ENCODE peak calls at places on chromosomes 11 and 22, in nine cellular contexts. S, C, F, J, Y, M, P, H and T are unnamed samples.

GRCh38 chr11:79006854-79007253 is 432.2 kb upstream of the NARS2 start:
- DNase-seq in Y (no peak), M (no peak), C (no peak), F (no peak), S (no peak), J (no peak), H (no peak), P (no peak), T (no peak)

GRCh38 chr11:45063669-45064068 is 82.8 kb upstream of the PRDM11 start:
- DNase-seq in J (no peak), C (no peak), M (no peak), P (no peak), Y (no peak), H (no peak), S (no peak), F (no peak), T (no peak)

GRCh38 chr11:110029714-110030113 is 63.5 kb upstream of the ZC3H12C start:
- DNase-seq in J (no peak), C (no peak), S (no peak), M (no peak), P (no peak), Y (no peak), F (no peak), H (no peak), T (no peak)

GRCh38 chr11:110613526-110613925 is 98.7 kb downstream of the ARHGAP20 start:
- DNase-seq in M (no peak), C (no peak), H (no peak), F (no peak), P (no peak), Y (no peak), S (no peak), J (no peak), T (no peak)

GRCh38 chr11:126197277-126197939 is 14.0 kb downstream of the RPUSD4 start:
- DNase-seq in P (peak; percentile 19), S (peak; percentile 32), C (no peak), F (no peak), M (no peak), H (no peak), Y (no peak), J (no peak), T (no peak)

GRCh38 chr11:61149624-61150615 is 11.3 kb downstream of the VPS37C start:
- DNase-seq in H (peak; percentile 40), J (peak; percentile 60), Y (peak; percentile 32), C (no peak), F (no peak), M (no peak), P (no peak), S (no peak), T (peak; percentile 89)

GRCh38 chr11:74268451-74268850 is 43.0 kb downstream of the P4HA3 start:
- DNase-seq in P (no peak), S (no peak), C (no peak), Y (no peak), J (no peak), H (no peak), F (no peak), M (no peak), T (no peak)

GRCh38 chr11:67442504-67443398 is 525 bp downstream of the CORO1B start:
- DNase-seq in P (no peak), J (no peak), H (no peak), Y (no peak), S (no peak), C (no peak), M (no peak), F (no peak), T (no peak)

GRCh38 chr22:18028817-18029527 is 4.6 kb upstream of the MICAL3 start:
- DNase-seq in J (no peak), H (no peak), P (no peak), C (no peak), Y (no peak), S (no peak), M (no peak), F (no peak), T (no peak)

GRCh38 chr11:67642148-67642475 is 2.5 kb upstream of the TBX10 start:
- DNase-seq in S (no peak), M (no peak), C (no peak), F (no peak), H (no peak), Y (peak; percentile 35), J (peak; percentile 36), P (no peak), T (no peak)

GRCh38 chr11:119751281-119752060 is 22.5 kb upstream of the NECTIN1 start:
- DNase-seq in Y (no peak), J (peak; percentile 27), H (no peak), F (no peak), P (no peak), S (no peak), C (no peak), M (no peak), T (peak; percentile 16)

GRCh38 chr11:119752946-119753345 is 23.9 kb upstream of the NECTIN1 start:
- DNase-seq in P (no peak), H (no peak), S (no peak), Y (no peak), M (no peak), C (no peak), J (peak; percentile 54), F (no peak), T (no peak)

GRCh38 chr11:119754199-119754598 is 25.2 kb upstream of the NECTIN1 start:
- DNase-seq in H (no peak), M (no peak), S (no peak), C (no peak), P (no peak), Y (no peak), F (no peak), J (no peak), T (no peak)

GRCh38 chr11:119750056-119750455 is 21.1 kb upstream of the NECTIN1 start:
- DNase-seq in Y (peak; percentile 10), H (no peak), F (no peak), P (no peak), C (no peak), S (no peak), M (no peak), J (peak; percentile 43), T (peak; percentile 26)

GRCh38 chr11:119752324-119752723 is 23.3 kb upstream of the NECTIN1 start:
- DNase-seq in H (no peak), Y (no peak), F (no peak), S (no peak), P (no peak), J (peak; percentile 30), C (no peak), M (no peak), T (no peak)
- H3K4me3 ChIP-seq in H (no peak overlapping the region), Y (no peak overlapping the region), F (no peak overlapping the region), S (no peak overlapping the region), P (no peak overlapping the region), J (no peak overlapping the region), C (no peak overlapping the region), M (no peak overlapping the region), T (no peak overlapping the region)

GRCh38 chr22:20034143-20034542 is 13.2 kb downstream of the TANGO2 start:
- DNase-seq in J (no peak), Y (no peak), C (no peak), S (no peak), F (no peak), H (no peak), P (no peak), M (no peak), T (no peak)
- H3K36me3 ChIP-seq in J (peaks cover 32% of the 10 kb centered on the region), Y (peaks cover 4% of the 10 kb centered on the region), C (no peaks in the 10 kb centered on the region), S (peaks cover 25% of the 10 kb centered on the region), F (no peaks in the 10 kb centered on the region), H (no peaks in the 10 kb centered on the region), P (no peaks in the 10 kb centered on the region), M (peaks cover 48% of the 10 kb centered on the region), T (no peaks in the 10 kb centered on the region)

GRCh38 chr22:31343235-31344191 is 2.6 kb downstream of the PATZ1 start:
- DNase-seq in P (peak; percentile 93), H (peak; percentile 93), S (no peak), F (no peak), M (peak; percentile 36), C (peak; percentile 69), J (peak; percentile 93), Y (no peak), T (peak; percentile 74)
- H3K4me3 ChIP-seq in P (no peak overlapping the region), H (peak overlapping the region; percentile 71), S (peak overlapping the region; percentile 29), F (peak overlapping the region; percentile 60), M (peak overlapping the region; percentile 72), C (peak overlapping the region; percentile 14), J (peak overlapping the region; percentile 75), Y (peak overlapping the region; percentile 10), T (peak overlapping the region; percentile 14)

DNA sequence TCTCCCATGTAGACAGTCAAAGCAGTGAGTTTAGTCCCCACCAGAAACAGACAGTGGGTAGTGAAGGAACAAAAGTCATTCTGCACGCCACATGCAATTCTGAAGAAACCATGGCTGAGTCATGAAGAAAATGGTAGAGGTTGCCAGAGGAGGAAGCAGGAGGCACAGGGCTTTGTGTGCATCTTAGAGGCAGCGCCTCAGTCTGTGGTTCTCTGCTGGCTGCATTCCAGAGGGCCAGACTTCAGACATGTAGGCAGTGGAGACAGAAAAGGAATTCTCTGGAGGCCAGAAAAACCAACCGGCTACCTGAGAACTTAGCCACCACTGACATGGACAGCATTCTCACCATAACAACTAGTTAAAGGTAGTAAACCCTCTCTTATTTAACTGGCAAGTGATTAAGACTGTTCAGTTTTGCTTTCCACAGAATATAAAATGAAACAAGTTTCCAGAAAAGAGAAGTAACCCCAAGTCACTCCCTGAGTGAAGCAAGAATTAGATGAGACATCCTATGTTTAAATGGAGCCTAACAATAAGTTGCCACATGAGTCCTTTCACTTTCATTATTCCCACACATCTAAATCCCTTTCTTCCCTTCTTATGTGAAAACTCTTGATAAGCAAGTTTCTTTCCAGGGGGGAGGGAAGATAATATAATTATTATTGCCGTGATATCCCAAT is 556.1 kb downstream of the SOX6 start:
- DNase-seq in C (no peak), S (peak; percentile 88), H (no peak), P (peak; percentile 33), Y (no peak), M (peak; percentile 45), J (peak; percentile 69), F (no peak), T (no peak)
- H3K36me3 ChIP-seq in C (no peaks in the 10 kb centered on the region), S (no peaks in the 10 kb centered on the region), H (no peaks in the 10 kb centered on the region), P (no peaks in the 10 kb centered on the region), Y (no peaks in the 10 kb centered on the region), M (no peaks in the 10 kb centered on the region), J (no peaks in the 10 kb centered on the region), F (no peaks in the 10 kb centered on the region), T (no peaks in the 10 kb centered on the region)

GRCh38 chr11:57647368-57647767 is 2.3 kb downstream of the YPEL4 start:
- DNase-seq in C (peak; percentile 41), J (no peak), M (no peak), Y (no peak), F (no peak), S (no peak), P (no peak), H (peak; percentile 50), T (no peak)
- H3K4me3 ChIP-seq in C (no peak overlapping the region), J (no peak overlapping the region), M (no peak overlapping the region), Y (no peak overlapping the region), F (no peak overlapping the region), S (no peak overlapping the region), P (no peak overlapping the region), H (peak overlapping the region; percentile 45), T (no peak overlapping the region)

GRCh38 chr22:20434264-20434751 is 3.3 kb downstream of the SCARF2 start:
- DNase-seq in Y (peak; percentile 61), J (peak; percentile 35), H (no peak), F (no peak), S (no peak), M (no peak), C (no peak), P (no peak), T (no peak)
- H3K36me3 ChIP-seq in Y (no peaks in the 10 kb centered on the region), J (no peaks in the 10 kb centered on the region), H (no peaks in the 10 kb centered on the region), F (no peaks in the 10 kb centered on the region), S (peaks cover 6% of the 10 kb centered on the region), M (peaks cover 10% of the 10 kb centered on the region), C (no peaks in the 10 kb centered on the region), P (no peaks in the 10 kb centered on the region), T (no peaks in the 10 kb centered on the region)